ENCODE peak calls at places on chromosomes 6 and 20, in eight cellular contexts. One of them, this sample, is unnamed.

GRCh38 chr6:111651185-111652034 is 45.7 kb upstream of the TRAF3IP2 start:
- DNase-seq in kidney epithelial cell: no peak
- DNase-seq in CD8-positive, alpha-beta T cell: no peak
- DNase-seq in psoas muscle: peak
- DNase-seq in fibroblast of villous mesenchyme: peak
- DNase-seq in GM12878: no peak
- DNase-seq in heart left ventricle: no peak
- DNase-seq in foreskin fibroblast: no peak
- DNase-seq in this sample: no peak

GRCh38 chr6:47337519-47337918 is 27.8 kb upstream of the TNFRSF21 start:
- DNase-seq in psoas muscle: no peak
- DNase-seq in fibroblast of villous mesenchyme: no peak
- DNase-seq in heart left ventricle: no peak
- DNase-seq in foreskin fibroblast: no peak
- DNase-seq in GM12878: no peak
- DNase-seq in CD8-positive, alpha-beta T cell: no peak
- DNase-seq in kidney epithelial cell: no peak
- DNase-seq in this sample: no peak

GRCh38 chr20:54108394-54108643 is 37.9 kb upstream of the BCAS1 start:
- DNase-seq in foreskin fibroblast: no peak
- DNase-seq in fibroblast of villous mesenchyme: no peak
- DNase-seq in CD8-positive, alpha-beta T cell: no peak
- DNase-seq in heart left ventricle: no peak
- DNase-seq in GM12878: no peak
- DNase-seq in kidney epithelial cell: no peak
- DNase-seq in psoas muscle: no peak
- DNase-seq in this sample: no peak

GRCh38 chr6:122092366-122092765 is 307.1 kb upstream of the HSF2 start:
- DNase-seq in foreskin fibroblast: no peak
- DNase-seq in psoas muscle: no peak
- DNase-seq in GM12878: no peak
- DNase-seq in heart left ventricle: no peak
- DNase-seq in fibroblast of villous mesenchyme: no peak
- DNase-seq in CD8-positive, alpha-beta T cell: no peak
- DNase-seq in kidney epithelial cell: no peak
- DNase-seq in this sample: no peak

GRCh38 chr6:24191346-24191745 is 65.3 kb downstream of the NRSN1 start:
- DNase-seq in foreskin fibroblast: no peak
- DNase-seq in psoas muscle: no peak
- DNase-seq in kidney epithelial cell: no peak
- DNase-seq in heart left ventricle: no peak
- DNase-seq in GM12878: no peak
- DNase-seq in CD8-positive, alpha-beta T cell: no peak
- DNase-seq in fibroblast of villous mesenchyme: no peak
- DNase-seq in this sample: no peak

GRCh38 chr20:31652917-31653385 is 15.2 kb downstream of the COX4I2 start:
- DNase-seq in fibroblast of villous mesenchyme: peak
- DNase-seq in psoas muscle: no peak
- DNase-seq in heart left ventricle: no peak
- DNase-seq in GM12878: no peak
- DNase-seq in kidney epithelial cell: no peak
- DNase-seq in foreskin fibroblast: peak
- DNase-seq in CD8-positive, alpha-beta T cell: no peak
- DNase-seq in this sample: peak

GRCh38 chr20:41165001-41165882 is 27.9 kb downstream of the PLCG1 start:
- DNase-seq in GM12878: no peak
- DNase-seq in foreskin fibroblast: no peak
- DNase-seq in CD8-positive, alpha-beta T cell: no peak
- DNase-seq in heart left ventricle: no peak
- DNase-seq in psoas muscle: no peak
- DNase-seq in kidney epithelial cell: no peak
- DNase-seq in fibroblast of villous mesenchyme: no peak
- DNase-seq in this sample: no peak

GRCh38 chr6:131660195-131660594 is 23.1 kb downstream of the ENPP3 start:
- DNase-seq in fibroblast of villous mesenchyme: peak
- DNase-seq in kidney epithelial cell: peak
- DNase-seq in heart left ventricle: no peak
- DNase-seq in psoas muscle: no peak
- DNase-seq in foreskin fibroblast: peak
- DNase-seq in CD8-positive, alpha-beta T cell: no peak
- DNase-seq in GM12878: no peak
- DNase-seq in this sample: peak

GRCh38 chr6:34934516-34934915 is 45.5 kb downstream of the ANKS1A start:
- DNase-seq in GM12878: no peak
- DNase-seq in kidney epithelial cell: no peak
- DNase-seq in foreskin fibroblast: no peak
- DNase-seq in psoas muscle: peak
- DNase-seq in CD8-positive, alpha-beta T cell: no peak
- DNase-seq in heart left ventricle: peak
- DNase-seq in fibroblast of villous mesenchyme: peak
- DNase-seq in this sample: peak

GRCh38 chr6:49326337-49326736 is 136.7 kb downstream of the MMUT start:
- DNase-seq in fibroblast of villous mesenchyme: peak
- DNase-seq in foreskin fibroblast: peak
- DNase-seq in CD8-positive, alpha-beta T cell: no peak
- DNase-seq in heart left ventricle: no peak
- DNase-seq in GM12878: no peak
- DNase-seq in kidney epithelial cell: peak
- DNase-seq in psoas muscle: no peak
- DNase-seq in this sample: peak

GRCh38 chr6:137414599-137414998 is 79.6 kb downstream of the OLIG3 start:
- DNase-seq in fibroblast of villous mesenchyme: no peak
- DNase-seq in GM12878: no peak
- DNase-seq in heart left ventricle: no peak
- DNase-seq in psoas muscle: no peak
- DNase-seq in CD8-positive, alpha-beta T cell: no peak
- DNase-seq in kidney epithelial cell: no peak
- DNase-seq in foreskin fibroblast: no peak
- DNase-seq in this sample: no peak

GRCh38 chr6:52571099-52571755 is 5.6 kb downstream of the TRAM2 start:
- DNase-seq in CD8-positive, alpha-beta T cell: no peak
- DNase-seq in psoas muscle: no peak
- DNase-seq in heart left ventricle: no peak
- DNase-seq in kidney epithelial cell: no peak
- DNase-seq in foreskin fibroblast: no peak
- DNase-seq in fibroblast of villous mesenchyme: peak
- DNase-seq in GM12878: no peak
- DNase-seq in this sample: no peak

GRCh38 chr20:1363522-1363921 is 29.3 kb downstream of the FKBP1A start:
- DNase-seq in fibroblast of villous mesenchyme: no peak
- DNase-seq in CD8-positive, alpha-beta T cell: no peak
- DNase-seq in kidney epithelial cell: no peak
- DNase-seq in foreskin fibroblast: no peak
- DNase-seq in GM12878: no peak
- DNase-seq in heart left ventricle: no peak
- DNase-seq in psoas muscle: no peak
- DNase-seq in this sample: no peak

GRCh38 chr6:25084508-25084833 is 148.7 kb upstream of the RIPOR2 start:
- DNase-seq in psoas muscle: no peak
- DNase-seq in CD8-positive, alpha-beta T cell: no peak
- DNase-seq in heart left ventricle: no peak
- DNase-seq in GM12878: no peak
- DNase-seq in kidney epithelial cell: no peak
- DNase-seq in fibroblast of villous mesenchyme: no peak
- DNase-seq in foreskin fibroblast: no peak
- DNase-seq in this sample: no peak

GRCh38 chr20:33869283-33869682 is 58.1 kb downstream of the CHMP4B start:
- DNase-seq in CD8-positive, alpha-beta T cell: no peak
- DNase-seq in GM12878: no peak
- DNase-seq in foreskin fibroblast: no peak
- DNase-seq in kidney epithelial cell: no peak
- DNase-seq in heart left ventricle: no peak
- DNase-seq in fibroblast of villous mesenchyme: no peak
- DNase-seq in psoas muscle: no peak
- DNase-seq in this sample: no peak

GRCh38 chr6:52995913-52996685 is 1.0 kb upstream of the GSTA4 start:
- DNase-seq in kidney epithelial cell: no peak
- DNase-seq in fibroblast of villous mesenchyme: peak
- DNase-seq in CD8-positive, alpha-beta T cell: no peak
- DNase-seq in heart left ventricle: no peak
- DNase-seq in foreskin fibroblast: peak
- DNase-seq in GM12878: peak
- DNase-seq in psoas muscle: peak
- DNase-seq in this sample: peak

GRCh38 chr6:50699086-50699886 is 14.0 kb upstream of the TFAP2D start:
- DNase-seq in kidney epithelial cell: no peak
- DNase-seq in foreskin fibroblast: no peak
- DNase-seq in heart left ventricle: no peak
- DNase-seq in CD8-positive, alpha-beta T cell: no peak
- DNase-seq in psoas muscle: no peak
- DNase-seq in GM12878: no peak
- DNase-seq in fibroblast of villous mesenchyme: no peak
- DNase-seq in this sample: no peak

GRCh38 chr20:7770046-7770445 is 170.2 kb downstream of the HAO1 start:
- DNase-seq in kidney epithelial cell: no peak
- DNase-seq in heart left ventricle: no peak
- DNase-seq in GM12878: no peak
- DNase-seq in CD8-positive, alpha-beta T cell: no peak
- DNase-seq in psoas muscle: no peak
- DNase-seq in foreskin fibroblast: no peak
- DNase-seq in fibroblast of villous mesenchyme: no peak
- DNase-seq in this sample: no peak

GRCh38 chr20:44173846-44174245 is 13.1 kb downstream of the JPH2 start:
- DNase-seq in fibroblast of villous mesenchyme: no peak
- DNase-seq in GM12878: no peak
- DNase-seq in heart left ventricle: no peak
- DNase-seq in psoas muscle: no peak
- DNase-seq in kidney epithelial cell: no peak
- DNase-seq in CD8-positive, alpha-beta T cell: no peak
- DNase-seq in foreskin fibroblast: no peak
- DNase-seq in this sample: no peak

GRCh38 chr20:60950547-60950946 is 301.5 kb upstream of the CDH4 start:
- DNase-seq in foreskin fibroblast: no peak
- DNase-seq in fibroblast of villous mesenchyme: no peak
- DNase-seq in GM12878: no peak
- DNase-seq in CD8-positive, alpha-beta T cell: no peak
- DNase-seq in kidney epithelial cell: no peak
- DNase-seq in heart left ventricle: no peak
- DNase-seq in psoas muscle: no peak
- DNase-seq in this sample: no peak

GRCh38 chr6:10465633-10466499 is 51.0 kb upstream of the TFAP2A start:
- DNase-seq in kidney epithelial cell: no peak
- DNase-seq in psoas muscle: no peak
- DNase-seq in heart left ventricle: no peak
- DNase-seq in fibroblast of villous mesenchyme: peak
- DNase-seq in foreskin fibroblast: peak
- DNase-seq in GM12878: no peak
- DNase-seq in CD8-positive, alpha-beta T cell: no peak
- DNase-seq in this sample: peak
- TF ChIP-seq CTCF in kidney epithelial cell: peak
- TF ChIP-seq CTCF in psoas muscle: peak
- TF ChIP-seq CTCF in heart left ventricle: no peak
- TF ChIP-seq CTCF in fibroblast of villous mesenchyme: peak
- TF ChIP-seq CTCF in foreskin fibroblast: peak
- TF ChIP-seq CTCF in GM12878: peak
- TF ChIP-seq CTCF in CD8-positive, alpha-beta T cell: no peak
- TF ChIP-seq CTCF in this sample: peak

GRCh38 chr6:16846399-16846778 is 85.1 kb upstream of the ATXN1 start:
- DNase-seq in psoas muscle: no peak
- DNase-seq in fibroblast of villous mesenchyme: no peak
- DNase-seq in heart left ventricle: no peak
- DNase-seq in CD8-positive, alpha-beta T cell: no peak
- DNase-seq in GM12878: no peak
- DNase-seq in foreskin fibroblast: no peak
- DNase-seq in kidney epithelial cell: no peak
- DNase-seq in this sample: no peak

GRCh38 chr6:16851044-16851540 is 89.8 kb upstream of the ATXN1 start:
- DNase-seq in foreskin fibroblast: peak
- DNase-seq in kidney epithelial cell: no peak
- DNase-seq in CD8-positive, alpha-beta T cell: no peak
- DNase-seq in GM12878: no peak
- DNase-seq in psoas muscle: no peak
- DNase-seq in heart left ventricle: no peak
- DNase-seq in fibroblast of villous mesenchyme: no peak
- DNase-seq in this sample: no peak

GRCh38 chr6:16850332-16851022 is 89.2 kb upstream of the ATXN1 start:
- DNase-seq in GM12878: no peak
- DNase-seq in fibroblast of villous mesenchyme: no peak
- DNase-seq in kidney epithelial cell: no peak
- DNase-seq in heart left ventricle: no peak
- DNase-seq in foreskin fibroblast: no peak
- DNase-seq in psoas muscle: no peak
- DNase-seq in CD8-positive, alpha-beta T cell: no peak
- DNase-seq in this sample: no peak

GRCh38 chr6:16851758-16852157 is 90.5 kb upstream of the ATXN1 start:
- DNase-seq in CD8-positive, alpha-beta T cell: no peak
- DNase-seq in heart left ventricle: no peak
- DNase-seq in fibroblast of villous mesenchyme: no peak
- DNase-seq in psoas muscle: no peak
- DNase-seq in foreskin fibroblast: no peak
- DNase-seq in kidney epithelial cell: no peak
- DNase-seq in GM12878: peak
- DNase-seq in this sample: peak

GRCh38 chr6:16849280-16850210 is 88.3 kb upstream of the ATXN1 start:
- DNase-seq in foreskin fibroblast: peak
- DNase-seq in fibroblast of villous mesenchyme: peak
- DNase-seq in GM12878: no peak
- DNase-seq in kidney epithelial cell: no peak
- DNase-seq in psoas muscle: no peak
- DNase-seq in heart left ventricle: no peak
- DNase-seq in CD8-positive, alpha-beta T cell: no peak
- DNase-seq in this sample: peak
- H3K4me3 ChIP-seq in foreskin fibroblast: peak
- H3K4me3 ChIP-seq in fibroblast of villous mesenchyme: no peak
- H3K4me3 ChIP-seq in GM12878: no peak
- H3K4me3 ChIP-seq in kidney epithelial cell: no peak
- H3K4me3 ChIP-seq in psoas muscle: peak
- H3K4me3 ChIP-seq in heart left ventricle: no peak
- H3K4me3 ChIP-seq in CD8-positive, alpha-beta T cell: no peak
- H3K4me3 ChIP-seq in this sample: no peak

GRCh38 chr20:43102394-43102793 is 87.3 kb downstream of the PTPRT start:
- DNase-seq in psoas muscle: no peak
- DNase-seq in foreskin fibroblast: no peak
- DNase-seq in kidney epithelial cell: no peak
- DNase-seq in CD8-positive, alpha-beta T cell: no peak
- DNase-seq in heart left ventricle: no peak
- DNase-seq in fibroblast of villous mesenchyme: no peak
- DNase-seq in GM12878: no peak
- DNase-seq in this sample: no peak
- TF ChIP-seq CTCF in psoas muscle: no peak
- TF ChIP-seq CTCF in foreskin fibroblast: no peak
- TF ChIP-seq CTCF in kidney epithelial cell: peak
- TF ChIP-seq CTCF in CD8-positive, alpha-beta T cell: no peak
- TF ChIP-seq CTCF in heart left ventricle: no peak
- TF ChIP-seq CTCF in fibroblast of villous mesenchyme: no peak
- TF ChIP-seq CTCF in GM12878: no peak
- TF ChIP-seq CTCF in this sample: no peak

DNA sequence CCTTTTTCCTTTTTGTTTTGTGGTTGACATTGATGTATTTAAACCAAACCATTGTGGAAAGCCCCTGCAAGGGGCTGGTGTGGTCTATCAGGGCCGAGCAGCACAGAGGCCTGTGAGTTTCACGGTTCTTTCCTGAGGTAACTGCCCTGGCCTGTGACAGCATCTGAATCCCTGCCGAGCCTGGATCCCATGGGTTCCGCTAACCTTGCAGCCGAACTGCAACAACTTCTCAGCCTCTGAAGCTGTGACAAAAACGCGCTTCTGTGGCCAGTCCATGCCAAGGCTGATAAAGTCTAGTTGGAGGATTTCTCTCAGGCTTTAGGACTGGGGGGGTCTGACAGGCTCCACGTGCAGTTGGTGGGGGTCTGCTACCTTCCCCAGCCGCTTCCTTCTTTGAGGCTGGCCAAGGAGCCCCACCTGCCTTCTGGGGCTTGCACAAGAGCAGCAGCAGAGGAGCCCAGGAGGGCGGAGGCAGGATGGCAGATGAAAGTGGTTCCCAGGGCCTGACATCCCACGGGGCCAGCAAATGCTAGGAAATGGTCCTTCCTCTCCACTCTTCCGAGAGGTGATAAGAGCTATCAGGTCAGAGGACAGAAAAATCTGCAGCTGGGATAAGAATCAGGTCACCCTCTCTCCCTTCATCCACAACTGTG is 150.9 kb downstream of the PREX1 start:
- DNase-seq in foreskin fibroblast: no peak
- DNase-seq in GM12878: no peak
- DNase-seq in fibroblast of villous mesenchyme: no peak
- DNase-seq in CD8-positive, alpha-beta T cell: no peak
- DNase-seq in heart left ventricle: no peak
- DNase-seq in kidney epithelial cell: no peak
- DNase-seq in psoas muscle: no peak
- DNase-seq in this sample: no peak
- H3K4me3 ChIP-seq in foreskin fibroblast: no peak
- H3K4me3 ChIP-seq in GM12878: no peak
- H3K4me3 ChIP-seq in fibroblast of villous mesenchyme: no peak
- H3K4me3 ChIP-seq in CD8-positive, alpha-beta T cell: no peak
- H3K4me3 ChIP-seq in heart left ventricle: no peak
- H3K4me3 ChIP-seq in kidney epithelial cell: no peak
- H3K4me3 ChIP-seq in psoas muscle: no peak
- H3K4me3 ChIP-seq in this sample: no peak